ENCODE peak calls at places on chromosomes 11 and 22, in six cellular contexts. Y is K562, M is A549, W is HepG2, S is GM12878, L is endothelial cell of umbilical vein. G is an unnamed sample.

GRCh38 chr11:134544095-134544815 is 132.2 kb upstream of the B3GAT1 start:
- DNase-seq in S (no peak), M (no peak), L (no peak), Y (no peak), W (no peak), G (no peak)

GRCh38 chr22:17597217-17597616 is 31.3 kb downstream of the ATP6V1E1 start:
- DNase-seq in Y (no peak), M (no peak), W (no peak), S (no peak), L (no peak), G (no peak)

GRCh38 chr22:49929553-49929979 is 11.1 kb downstream of the CRELD2 start:
- DNase-seq in S (no peak), L (no peak), W (no peak), M (no peak), Y (peak), G (peak)

GRCh38 chr11:1055990-1056771 is 18.5 kb upstream of the MUC2 start:
- DNase-seq in Y (no peak), L (no peak), M (no peak), S (no peak), W (no peak), G (no peak)

GRCh38 chr11:6397636-6398035 is 7.4 kb downstream of the SMPD1 start:
- DNase-seq in S (no peak), W (no peak), L (no peak), M (no peak), Y (no peak), G (no peak)

GRCh38 chr11:83070878-83071640 is 638 bp downstream of the RAB30 start:
- DNase-seq in Y (no peak), S (no peak), L (no peak), W (no peak), M (no peak), G (no peak)

GRCh38 chr11:129190087-129190486 is 2.0 kb downstream of the ARHGAP32 start:
- DNase-seq in M (peak), W (no peak), Y (no peak), S (no peak), L (no peak), G (peak)

GRCh38 chr22:25366408-25366807 is 147.0 kb downstream of the CRYBB2 start:
- DNase-seq in Y (no peak), S (no peak), M (no peak), L (no peak), W (no peak), G (no peak)

GRCh38 chr11:66864924-66865697 is 8.2 kb downstream of the LRFN4 start:
- DNase-seq in Y (no peak), L (no peak), W (no peak), S (no peak), M (no peak), G (no peak)

GRCh38 chr11:102479733-102480132 is 27.2 kb upstream of the TMEM123 start:
- DNase-seq in L (no peak), Y (no peak), M (no peak), W (no peak), S (no peak), G (no peak)

GRCh38 chr11:61645179-61645868 is 34.9 kb upstream of the DAGLA start:
- DNase-seq in M (no peak), L (no peak), Y (no peak), S (no peak), W (no peak), G (peak)

GRCh38 chr22:19184276-19184997 is 5.9 kb upstream of the SLC25A1 start:
- DNase-seq in W (no peak), S (no peak), Y (no peak), M (no peak), L (no peak), G (no peak)

GRCh38 chr22:22884888-22885840 is 2.5 kb upstream of the IGLL5 start:
- DNase-seq in L (no peak), Y (peak), M (no peak), W (no peak), S (no peak), G (peak)

GRCh38 chr11:42397483-42397882 is 914.3 kb upstream of the API5 start:
- DNase-seq in M (no peak), L (no peak), W (no peak), Y (no peak), S (no peak), G (no peak)

GRCh38 chr11:126416542-126417090 is 61.1 kb downstream of the ST3GAL4 start:
- DNase-seq in W (no peak), Y (no peak), S (peak), L (peak), M (no peak), G (no peak)

GRCh38 chr22:45237065-45237990 is 3.4 kb downstream of the KIAA0930 start:
- DNase-seq in Y (no peak), S (no peak), L (no peak), W (peak), M (no peak), G (no peak)

GRCh38 chr11:120752668-120753067 is 241.1 kb downstream of the GRIK4 start:
- DNase-seq in L (no peak), Y (no peak), W (no peak), M (no peak), S (no peak), G (no peak)

GRCh38 chr11:11978098-11978637 is 30.3 kb downstream of the DKK3 start:
- DNase-seq in S (no peak), L (no peak), M (no peak), W (no peak), Y (no peak), G (no peak)

GRCh38 chr11:128900468-128900867 is 9.3 kb downstream of the KCNJ5 start:
- DNase-seq in L (no peak), Y (no peak), M (no peak), S (no peak), W (no peak), G (no peak)

GRCh38 chr22:45398214-45398613 is 15.2 kb downstream of the SMC1B start:
- DNase-seq in M (no peak), W (no peak), Y (no peak), S (no peak), L (no peak), G (no peak)

GRCh38 chr11:8928981-8929615 is 3.6 kb downstream of the C11orf16 start:
- DNase-seq in S (no peak), L (no peak), W (peak), Y (no peak), M (no peak), G (no peak)

GRCh38 chr11:121681536-121681935 is 228.8 kb upstream of the SORL1-AS1 start:
- DNase-seq in L (no peak), S (no peak), W (no peak), M (no peak), Y (no peak), G (no peak)

GRCh38 chr11:79441159-79441875 is 487 bp upstream of the TENM4 start:
- DNase-seq in Y (no peak), W (no peak), M (no peak), S (no peak), L (no peak), G (peak)

GRCh38 chr11:28417601-28418323 is 309.6 kb downstream of the METTL15 start:
- DNase-seq in M (no peak), S (no peak), L (peak), Y (no peak), W (no peak), G (no peak)

GRCh38 chr22:45064313-45065268 is 54.8 kb upstream of the PHF21B start:
- DNase-seq in S (peak), L (no peak), M (no peak), Y (no peak), W (no peak), G (peak)

GRCh38 chr22:25666308-25666707 is 75.7 kb upstream of the MYO18B start:
- DNase-seq in W (peak), M (peak), S (no peak), Y (no peak), L (no peak), G (peak)

GRCh38 chr11:135004495-135004894 is 592.5 kb upstream of the B3GAT1 start:
- DNase-seq in W (no peak), L (no peak), Y (no peak), S (no peak), M (no peak), G (no peak)

GRCh38 chr11:6943131-6943530 is 16.9 kb downstream of the ZNF215 start:
- DNase-seq in W (no peak), L (no peak), Y (no peak), M (no peak), S (no peak), G (no peak)

GRCh38 chr11:126268361-126268707 is 361 bp downstream of the SRPRA start:
- DNase-seq in L (no peak), Y (peak), M (no peak), W (no peak), S (no peak), G (no peak)

GRCh38 chr11:104120493-104121200 is 43.3 kb downstream of the PDGFD start:
- DNase-seq in M (peak), W (no peak), Y (no peak), L (peak), S (no peak), G (no peak)

GRCh38 chr11:80307676-80308075 is 866.8 kb upstream of the TENM4 start:
- DNase-seq in M (no peak), S (no peak), L (no peak), Y (no peak), W (no peak), G (no peak)

GRCh38 chr11:93663021-93663420 is 1.5 kb downstream of the CEP295 start:
- DNase-seq in Y (peak), W (no peak), L (no peak), M (no peak), S (no peak), G (peak)

GRCh38 chr22:40024201-40025061 is 29.7 kb downstream of the FAM83F start:
- DNase-seq in L (peak), M (peak), S (no peak), Y (peak), W (peak), G (peak)

GRCh38 chr11:75558939-75559843 is 2.9 kb upstream of the SERPINH1 start:
- DNase-seq in M (no peak), L (peak), S (no peak), Y (peak), W (no peak), G (no peak)

GRCh38 chr11:10505278-10506012 is 35.5 kb downstream of the RNF141 start:
- DNase-seq in W (no peak), L (peak), S (no peak), M (no peak), Y (no peak), G (no peak)

GRCh38 chr11:47398551-47398950 is 9.8 kb upstream of the SLC39A13 start:
- DNase-seq in M (no peak), W (no peak), L (no peak), S (no peak), Y (no peak), G (no peak)

GRCh38 chr11:47400813-47401279 is 7.5 kb upstream of the SLC39A13 start:
- DNase-seq in M (no peak), W (no peak), Y (no peak), L (no peak), S (peak), G (peak)

GRCh38 chr11:47398011-47398410 is 10.4 kb upstream of the SLC39A13 start:
- DNase-seq in Y (no peak), S (no peak), L (no peak), M (no peak), W (no peak), G (no peak)

GRCh38 chr11:47403135-47403534 is 5.3 kb upstream of the SLC39A13 start:
- DNase-seq in S (no peak), W (no peak), M (no peak), L (no peak), Y (no peak), G (no peak)

DNA sequence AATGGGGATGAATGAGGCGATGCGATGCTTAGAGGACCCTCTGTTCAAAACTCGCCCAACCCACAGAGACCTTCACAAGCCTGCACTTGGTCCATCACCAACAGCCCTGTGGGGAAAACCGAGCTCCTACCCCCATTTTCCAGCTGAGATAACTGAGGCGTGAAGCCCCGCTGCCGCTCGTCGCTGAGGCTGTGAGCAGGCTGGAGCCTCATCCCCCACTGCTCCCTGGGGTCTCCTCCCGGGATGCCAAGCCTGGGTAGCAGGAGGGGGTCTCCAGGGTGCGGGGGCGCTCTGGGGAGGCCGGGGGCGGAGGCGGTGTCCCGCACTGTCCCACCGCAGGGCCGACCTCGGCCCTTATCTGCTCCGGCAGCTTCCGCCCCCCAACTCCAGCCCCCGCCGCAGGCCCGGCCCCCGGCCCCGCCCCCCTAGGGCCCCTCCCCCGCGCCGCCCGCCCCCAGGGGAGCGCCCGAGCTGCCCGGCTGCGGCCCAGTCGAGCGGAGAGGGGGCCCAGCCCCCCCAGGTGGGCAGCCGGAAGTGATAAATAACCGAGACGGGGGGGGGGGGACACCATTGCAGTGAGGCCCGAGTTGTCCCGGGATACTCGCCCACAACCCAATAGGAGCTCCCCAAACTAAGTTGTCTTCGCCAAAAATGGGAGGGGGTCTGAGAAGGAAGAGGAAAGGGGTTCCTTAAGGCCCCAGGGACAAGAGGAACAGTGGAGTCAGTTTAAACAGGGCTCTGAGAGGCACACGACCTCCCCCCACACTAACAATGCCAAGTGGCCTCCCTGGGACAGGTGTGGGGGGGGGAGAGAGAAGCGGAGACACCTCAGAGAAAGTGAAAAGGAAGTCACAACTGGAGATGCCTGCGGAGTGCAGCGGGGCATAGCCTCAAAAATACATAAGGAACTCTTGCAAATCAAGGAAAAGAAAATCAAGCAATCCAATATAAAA is 8.3 kb upstream of the SLC39A13 start:
- DNase-seq in Y (peak), M (no peak), W (no peak), S (no peak), L (no peak), G (peak)
- TF ChIP-seq MYC in Y (no peak), M (no peak), W (no peak), S (no peak), L (no peak), G (no peak)

DNA sequence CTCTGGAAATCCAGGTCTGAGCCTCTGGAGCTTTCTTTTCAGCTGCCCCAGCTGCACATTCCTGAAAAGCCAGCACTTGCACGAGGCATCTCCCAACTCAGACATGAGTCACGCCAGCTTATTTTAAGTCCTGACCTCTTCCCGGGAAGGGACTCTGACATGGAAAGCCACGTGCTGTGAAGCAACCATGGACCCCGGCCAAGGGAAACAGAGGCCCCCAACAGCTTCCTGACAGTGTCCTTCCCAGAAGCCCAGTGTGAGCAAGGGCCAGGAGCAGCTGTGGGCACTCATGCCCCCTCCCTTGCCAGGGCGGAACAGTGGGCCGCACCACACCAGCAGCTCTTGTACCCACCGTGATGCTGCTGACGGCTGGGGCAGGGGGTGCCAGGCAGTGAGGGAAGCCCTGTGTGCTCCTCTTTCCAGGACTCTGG is 118.8 kb upstream of the CADM1 start:
- DNase-seq in Y (no peak), L (no peak), S (no peak), M (peak), W (peak), G (no peak)
- TF ChIP-seq MYC in Y (no peak), L (no peak), S (no peak), M (no peak), W (no peak), G (no peak)

DNA sequence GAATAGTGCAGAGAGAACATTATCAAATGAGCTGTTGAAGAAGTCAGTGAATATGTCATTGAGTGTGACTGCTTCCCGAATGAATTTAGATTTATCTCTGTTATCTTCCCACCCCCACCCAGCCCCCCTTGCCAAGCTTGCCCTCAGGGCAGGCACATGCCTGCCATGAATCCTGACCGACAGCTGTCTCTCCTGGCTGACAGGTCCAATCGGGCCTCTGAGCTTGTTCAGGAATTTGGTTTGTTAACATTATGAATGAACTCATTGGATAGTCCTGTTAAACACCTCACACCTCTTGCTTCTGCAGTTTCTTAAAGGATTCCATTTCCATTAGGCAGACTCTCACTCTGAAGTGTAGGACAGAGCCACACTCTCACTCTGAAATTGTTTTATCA is 357.7 kb downstream of the INSC start:
- DNase-seq in Y (no peak), S (no peak), M (no peak), L (no peak), W (no peak), G (no peak)
- TF ChIP-seq MYC in Y (no peak), S (no peak), M (no peak), L (no peak), W (no peak), G (no peak)

GRCh38 chr11:117217141-117217609 is 14.7 kb downstream of the PCSK7 start:
- DNase-seq in Y (no peak), L (peak), S (no peak), M (no peak), W (no peak), G (no peak)

GRCh38 chr11:117219455-117219854 is 12.4 kb downstream of the PCSK7 start:
- DNase-seq in Y (no peak), S (no peak), M (no peak), W (no peak), L (no peak), G (no peak)

GRCh38 chr11:117217685-117218084 is 14.2 kb downstream of the PCSK7 start:
- DNase-seq in W (no peak), M (no peak), Y (no peak), S (no peak), L (no peak), G (no peak)

GRCh38 chr11:117219001-117219400 is 12.9 kb downstream of the PCSK7 start:
- DNase-seq in S (no peak), W (no peak), L (no peak), Y (no peak), M (no peak), G (no peak)

GRCh38 chr11:117218133-117218915 is 13.5 kb downstream of the PCSK7 start:
- DNase-seq in L (peak), W (no peak), M (no peak), Y (no peak), S (no peak), G (no peak)
- TF ChIP-seq MYC in L (no peak), W (no peak), M (no peak), Y (no peak), S (no peak), G (no peak)

GRCh38 chr11:113446112-113446511 is 29.1 kb downstream of the DRD2 start:
- DNase-seq in Y (no peak), S (no peak), W (no peak), L (no peak), M (no peak), G (no peak)

GRCh38 chr11:113446938-113447337 is 28.3 kb downstream of the DRD2 start:
- DNase-seq in W (no peak), L (no peak), Y (no peak), M (no peak), S (no peak), G (no peak)

GRCh38 chr11:113449743-113450142 is 25.5 kb downstream of the DRD2 start:
- DNase-seq in M (no peak), L (no peak), S (no peak), W (no peak), Y (no peak), G (no peak)

GRCh38 chr11:113448311-113448666 is 26.9 kb downstream of the DRD2 start:
- DNase-seq in M (no peak), S (no peak), Y (no peak), L (no peak), W (no peak), G (no peak)

DNA sequence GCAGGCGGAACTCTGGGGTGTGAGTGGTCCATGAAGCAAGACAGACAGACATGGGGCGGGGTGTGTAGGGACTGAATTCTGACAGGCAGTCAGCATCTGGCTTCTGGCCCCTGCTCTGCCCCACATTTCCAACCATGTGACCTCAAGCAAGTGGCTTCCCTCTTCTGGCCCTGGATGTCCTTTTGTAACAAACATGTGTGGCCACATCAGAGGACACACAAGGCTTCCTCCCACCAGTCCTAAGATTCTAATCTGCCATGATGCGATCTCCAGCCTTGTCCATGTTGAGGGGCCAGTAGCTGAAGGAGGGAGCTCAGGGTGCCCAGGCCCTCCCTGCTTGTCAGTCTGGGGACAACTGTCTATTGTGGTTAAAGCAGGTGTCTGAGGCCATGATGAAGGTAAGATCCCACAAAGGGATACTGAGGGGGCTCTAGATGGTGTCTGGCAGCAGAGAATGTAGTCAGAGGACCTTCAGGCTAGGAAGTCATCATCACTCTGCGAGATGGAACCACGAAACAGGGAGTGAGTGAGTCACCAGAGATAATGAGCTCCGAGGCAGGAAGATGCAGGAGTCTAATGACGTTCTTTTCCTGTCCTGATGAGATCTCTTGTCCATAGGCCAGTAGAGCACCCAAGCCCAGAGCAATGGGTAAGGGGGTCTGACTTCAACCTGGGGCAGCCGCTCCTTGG is 27.4 kb downstream of the DRD2 start:
- DNase-seq in S (no peak), W (no peak), M (no peak), L (no peak), Y (no peak), G (peak)
- TF ChIP-seq MYC in S (no peak), W (no peak), M (no peak), L (no peak), Y (no peak), G (no peak)